ENCODE peak calls at places on chromosomes 12 and 14, in ten cellular contexts. U is erythroblast; T is upper lobe of left lung; S is AG08395; E is fibroblast of lung; O is substantia nigra; V is stimulated activated CD4-positive, alpha-beta T cell treated with anti-CD3 and anti-CD28 coated beads, Interleukin-4, amount 100 ng/mL, for 1 hour; G is Caki2; B is keratinocyte; Q is amygdala. D is an unnamed sample.

GRCh38 chr12:93803408-93803807 is 126.2 kb downstream of the CRADD start:
- DNase-seq in U (no peak), T (no peak), S (peak), E (peak), O (no peak), V (no peak), G (no peak), B (no peak), Q (no peak), D (no peak)

GRCh38 chr12:131803995-131804521 is 24.1 kb upstream of the MMP17 start:
- DNase-seq in U (no peak), T (no peak), S (peak), E (peak), O (no peak), V (no peak), G (peak), B (no peak), Q (no peak), D (no peak)

GRCh38 chr12:22576473-22576872 is 32.1 kb upstream of the C2CD5 start:
- DNase-seq in U (no peak), T (no peak), S (no peak), E (no peak), O (no peak), V (no peak), G (no peak), B (no peak), Q (no peak), D (no peak)

GRCh38 chr14:45258805-45259204 is 5.8 kb upstream of the MIS18BP1 start:
- DNase-seq in U (no peak), T (no peak), S (no peak), E (no peak), O (no peak), V (no peak), G (no peak), B (no peak), Q (no peak), D (no peak)

GRCh38 chr12:130514149-130514551 is 176.5 kb downstream of the PIWIL1 start:
- DNase-seq in U (no peak), T (no peak), S (no peak), E (no peak), O (no peak), V (no peak), G (no peak), B (no peak), Q (no peak), D (peak)

GRCh38 chr14:105152794-105153241 is 15.8 kb downstream of the JAG2 start:
- DNase-seq in U (no peak), T (no peak), S (no peak), E (no peak), O (no peak), V (no peak), G (no peak), B (no peak), Q (no peak), D (no peak)

GRCh38 chr12:78208106-78208505 is 377.4 kb downstream of the NAV3 start:
- DNase-seq in U (no peak), T (no peak), S (no peak), E (peak), O (no peak), V (no peak), G (peak), B (no peak), Q (no peak), D (no peak)

GRCh38 chr12:68290126-68290525 is 36.7 kb upstream of the IL22 start:
- DNase-seq in U (no peak), T (no peak), S (no peak), E (peak), O (no peak), V (peak), G (no peak), B (no peak), Q (no peak), D (no peak)

GRCh38 chr12:57133916-57134315 is 5.6 kb downstream of the LRP1 start:
- DNase-seq in U (no peak), T (no peak), S (no peak), E (no peak), O (peak), V (no peak), G (no peak), B (no peak), Q (peak), D (no peak)

GRCh38 chr12:18101043-18101442 is 11.1 kb upstream of the RERGL start:
- DNase-seq in U (no peak), T (no peak), S (no peak), E (no peak), O (no peak), V (no peak), G (no peak), B (no peak), Q (no peak), D (no peak)

GRCh38 chr12:99130808-99131538 is 485.9 kb downstream of the APAF1 start:
- DNase-seq in U (no peak), T (no peak), S (no peak), E (peak), O (no peak), V (no peak), G (no peak), B (no peak), Q (no peak), D (no peak)

GRCh38 chr12:92745874-92746553 is 43.2 kb downstream of the PLEKHG7 start:
- DNase-seq in U (no peak), T (peak), S (peak), E (peak), O (peak), V (no peak), G (peak), B (peak), Q (peak), D (no peak)

GRCh38 chr12:52370906-52371608 is 3.8 kb upstream of the KRT85 start:
- DNase-seq in U (no peak), T (no peak), S (peak), E (peak), O (peak), V (no peak), G (peak), B (no peak), Q (peak), D (no peak)

GRCh38 chr14:52919971-52920370 is 30.9 kb downstream of the FERMT2 start:
- DNase-seq in U (no peak), T (no peak), S (no peak), E (no peak), O (no peak), V (no peak), G (peak), B (no peak), Q (no peak), D (no peak)

GRCh38 chr12:107340920-107341319 is 247.6 kb upstream of the CRY1 start:
- DNase-seq in U (no peak), T (no peak), S (no peak), E (no peak), O (no peak), V (no peak), G (no peak), B (no peak), Q (no peak), D (no peak)

GRCh38 chr12:98420403-98420800 is 95.0 kb upstream of the TMPO start:
- DNase-seq in U (no peak), T (no peak), S (no peak), E (no peak), O (no peak), V (no peak), G (no peak), B (no peak), Q (no peak), D (no peak)

GRCh38 chr14:71591929-71592328 is 340.3 kb upstream of the RGS6 start:
- DNase-seq in U (no peak), T (no peak), S (peak), E (peak), O (no peak), V (no peak), G (no peak), B (peak), Q (no peak), D (no peak)

GRCh38 chr12:70271025-70271424 is 27.8 kb downstream of the CNOT2 start:
- DNase-seq in U (no peak), T (no peak), S (no peak), E (no peak), O (no peak), V (no peak), G (peak), B (no peak), Q (no peak), D (no peak)

GRCh38 chr14:92670177-92670576 is 78.2 kb downstream of the LGMN start:
- DNase-seq in U (peak), T (no peak), S (peak), E (peak), O (no peak), V (no peak), G (no peak), B (no peak), Q (no peak), D (no peak)

GRCh38 chr12:91381309-91381804 is 198.7 kb upstream of the DCN start:
- DNase-seq in U (peak), T (peak), S (peak), E (peak), O (peak), V (no peak), G (peak), B (peak), Q (peak), D (peak)

GRCh38 chr14:99215277-99215676 is 56.7 kb downstream of the BCL11B start:
- DNase-seq in U (no peak), T (no peak), S (peak), E (peak), O (no peak), V (no peak), G (peak), B (no peak), Q (no peak), D (no peak)

GRCh38 chr12:1466481-1467260 is 127.7 kb downstream of the FBXL14 start:
- DNase-seq in U (no peak), T (no peak), S (no peak), E (no peak), O (no peak), V (no peak), G (no peak), B (no peak), Q (no peak), D (no peak)

GRCh38 chr14:68509188-68509953 is 283.5 kb downstream of the ZFP36L1 start:
- DNase-seq in U (no peak), T (no peak), S (no peak), E (peak), O (no peak), V (no peak), G (no peak), B (no peak), Q (no peak), D (peak)

GRCh38 chr12:1844223-1844622 is 23.9 kb downstream of the LRTM2 start:
- DNase-seq in U (no peak), T (peak), S (no peak), E (no peak), O (no peak), V (no peak), G (no peak), B (no peak), Q (no peak), D (no peak)